ENCODE peak calls at places on chromosomes 4 and X, in six cellular contexts. K is left ventricle myocardium inferior, X is IMR-90, P is sigmoid colon, T is fibroblast of lung, H is tibial artery. L is an unnamed sample. For H3K4me1, the result is how much of the 10 kb centered on the place peaks cover.

GRCh38 chrX:14884714-14885113 is 11.5 kb downstream of the MOSPD2 start:
- DNase-seq in K (no peak), X (no peak), P (no peak), T (no peak), H (no peak), L (no peak)

GRCh38 chrX:41963348-41963747 is 40.0 kb upstream of the CASK start:
- DNase-seq in K (no peak), X (no peak), P (no peak), T (no peak), H (no peak), L (no peak)

GRCh38 chr4:124953059-124953850 is 240.7 kb upstream of the ANKRD50 start:
- DNase-seq in K (no peak), X (peak), P (no peak), T (peak), H (no peak), L (peak)

GRCh38 chrX:113001836-113002235 is 161.2 kb upstream of the AMOT start:
- DNase-seq in K (no peak), X (no peak), P (no peak), T (no peak), H (no peak), L (peak)

GRCh38 chrX:70481424-70481823 is 36.8 kb downstream of the DLG3 start:
- DNase-seq in K (no peak), X (no peak), P (no peak), T (no peak), H (no peak), L (peak)

GRCh38 chrX:30023451-30023850 is 191.9 kb upstream of the MAGEB2 start:
- DNase-seq in K (no peak), X (peak), P (no peak), T (peak), H (no peak), L (no peak)

GRCh38 chrX:50812995-50813842 is 775 bp downstream of the SHROOM4 start:
- DNase-seq in K (peak), X (peak), P (peak), T (peak), H (peak), L (peak)

GRCh38 chrX:47664737-47665136 is 5.8 kb upstream of the UXT start:
- DNase-seq in K (no peak), X (peak), P (no peak), T (peak), H (no peak), L (peak)

GRCh38 chr4:105277702-105278101 is 131.0 kb downstream of the TET2 start:
- DNase-seq in K (no peak), X (no peak), P (no peak), T (no peak), H (no peak), L (no peak)

GRCh38 chrX:40168183-40169015 is 70.6 kb upstream of the BCOR start:
- DNase-seq in K (no peak), X (no peak), P (no peak), T (no peak), H (no peak), L (no peak)

GRCh38 chrX:18714910-18715309 is 7.5 kb downstream of the PPEF1 start:
- DNase-seq in K (no peak), X (no peak), P (no peak), T (no peak), H (no peak), L (no peak)

GRCh38 chrX:94288325-94288724 is 614.3 kb downstream of the FAM133A start:
- DNase-seq in K (no peak), X (no peak), P (no peak), T (no peak), H (no peak), L (no peak)

GRCh38 chrX:96715412-96715940 is 30.8 kb downstream of the DIAPH2 start:
- DNase-seq in K (no peak), X (peak), P (no peak), T (peak), H (no peak), L (no peak)

GRCh38 chr4:4673070-4673469 is 131.2 kb upstream of the STX18 start:
- DNase-seq in K (no peak), X (no peak), P (peak), T (peak), H (no peak), L (no peak)

GRCh38 chr4:24080871-24081270 is 191.0 kb upstream of the PPARGC1A start:
- DNase-seq in K (no peak), X (no peak), P (no peak), T (no peak), H (no peak), L (peak)

GRCh38 chr4:42278709-42279324 is 118.5 kb upstream of the SHISA3 start:
- DNase-seq in K (no peak), X (no peak), P (no peak), T (no peak), H (no peak), L (no peak)

GRCh38 chr4:17814140-17814539 is 3.4 kb downstream of the NCAPG start:
- DNase-seq in K (no peak), X (peak), P (no peak), T (peak), H (no peak), L (no peak)

GRCh38 chr4:68272860-68273259 is 27.4 kb upstream of the TMPRSS11B start:
- DNase-seq in K (no peak), X (no peak), P (no peak), T (peak), H (no peak), L (no peak)

GRCh38 chrX:15744181-15744867 is 6.3 kb downstream of the CA5B start:
- DNase-seq in K (no peak), X (no peak), P (no peak), T (peak), H (no peak), L (no peak)

GRCh38 chr4:123701046-123701445 is 304.5 kb downstream of the SPRY1 start:
- DNase-seq in K (no peak), X (peak), P (no peak), T (peak), H (no peak), L (peak)

GRCh38 chr4:108825737-108826136 is 62.9 kb upstream of the ETNPPL start:
- DNase-seq in K (no peak), X (no peak), P (no peak), T (no peak), H (no peak), L (no peak)

GRCh38 chrX:135596495-135596894 is 76.0 kb downstream of the INTS6L start:
- DNase-seq in K (peak), X (peak), P (no peak), T (peak), H (no peak), L (peak)

GRCh38 chr4:47533689-47534347 is 48.7 kb downstream of the ATP10D start:
- DNase-seq in K (no peak), X (peak), P (no peak), T (peak), H (no peak), L (no peak)

GRCh38 chr4:82988323-82988832 is 22.2 kb downstream of the LIN54 start:
- DNase-seq in K (no peak), X (peak), P (no peak), T (peak), H (no peak), L (peak)

GRCh38 chr4:169225058-169225751 is 45.6 kb downstream of the SH3RF1 start:
- DNase-seq in K (no peak), X (peak), P (no peak), T (peak), H (no peak), L (peak)

GRCh38 chr4:180641495-180641894 is 1601.7 kb upstream of the TENM3 start:
- DNase-seq in K (no peak), X (no peak), P (no peak), T (no peak), H (no peak), L (no peak)

GRCh38 chrX:56618250-56618649 is 54.8 kb downstream of the UBQLN2 start:
- DNase-seq in K (no peak), X (no peak), P (no peak), T (no peak), H (no peak), L (no peak)

GRCh38 chr4:105909699-105910340 is 14.5 kb downstream of the NPNT start:
- DNase-seq in K (no peak), X (peak), P (no peak), T (no peak), H (no peak), L (no peak)

GRCh38 chrX:41045960-41046567 is 39.2 kb upstream of the USP9X start:
- DNase-seq in K (no peak), X (peak), P (peak), T (no peak), H (no peak), L (peak)

GRCh38 chrX:109403927-109404326 is 78.0 kb downstream of the GUCY2F start:
- DNase-seq in K (no peak), X (no peak), P (no peak), T (no peak), H (no peak), L (no peak)

GRCh38 chrX:153696100-153696499 is 8.4 kb downstream of the SLC6A8 start:
- DNase-seq in K (no peak), X (no peak), P (no peak), T (no peak), H (no peak), L (no peak)

GRCh38 chr4:82553020-82553419 is 8.8 kb downstream of the TMEM150C start:
- DNase-seq in K (no peak), X (no peak), P (no peak), T (no peak), H (no peak), L (no peak)

GRCh38 chr4:85756938-85757337 is 282.0 kb downstream of the ARHGAP24 start:
- DNase-seq in K (no peak), X (peak), P (no peak), T (peak), H (no peak), L (peak)

GRCh38 chrX:40945366-40945713 is 139.9 kb upstream of the USP9X start:
- DNase-seq in K (no peak), X (peak), P (peak), T (peak), H (peak), L (peak)

GRCh38 chr4:118898684-118899138 is 10.1 kb downstream of the SYNPO2 start:
- DNase-seq in K (peak), X (no peak), P (peak), T (no peak), H (peak), L (no peak)

GRCh38 chr4:159946983-159947645 is 844.2 kb downstream of the RAPGEF2 start:
- DNase-seq in K (no peak), X (peak), P (no peak), T (peak), H (no peak), L (peak)

GRCh38 chrX:69618803-69619202 is 2.9 kb downstream of the EDA start:
- DNase-seq in K (no peak), X (peak), P (no peak), T (no peak), H (peak), L (peak)

GRCh38 chrX:13535371-13535770 is 34.0 kb upstream of the EGFL6 start:
- DNase-seq in K (no peak), X (no peak), P (no peak), T (peak), H (no peak), L (no peak)
- H3K4me1 ChIP-seq in K (under half), X (under half), P (under half), T (under half), H (under half), L (under half)

GRCh38 chr4:6179362-6179761 is 21.0 kb downstream of the JAKMIP1 start:
- DNase-seq in K (no peak), X (no peak), P (no peak), T (no peak), H (no peak), L (no peak)

GRCh38 chr4:6177587-6178197 is 22.7 kb downstream of the JAKMIP1 start:
- DNase-seq in K (no peak), X (no peak), P (no peak), T (no peak), H (no peak), L (no peak)

GRCh38 chr4:6180841-6181631 is 19.3 kb downstream of the JAKMIP1 start:
- DNase-seq in K (no peak), X (no peak), P (no peak), T (no peak), H (no peak), L (no peak)

GRCh38 chr4:6175426-6175825 is 24.9 kb downstream of the JAKMIP1 start:
- DNase-seq in K (no peak), X (no peak), P (no peak), T (no peak), H (no peak), L (no peak)

DNA sequence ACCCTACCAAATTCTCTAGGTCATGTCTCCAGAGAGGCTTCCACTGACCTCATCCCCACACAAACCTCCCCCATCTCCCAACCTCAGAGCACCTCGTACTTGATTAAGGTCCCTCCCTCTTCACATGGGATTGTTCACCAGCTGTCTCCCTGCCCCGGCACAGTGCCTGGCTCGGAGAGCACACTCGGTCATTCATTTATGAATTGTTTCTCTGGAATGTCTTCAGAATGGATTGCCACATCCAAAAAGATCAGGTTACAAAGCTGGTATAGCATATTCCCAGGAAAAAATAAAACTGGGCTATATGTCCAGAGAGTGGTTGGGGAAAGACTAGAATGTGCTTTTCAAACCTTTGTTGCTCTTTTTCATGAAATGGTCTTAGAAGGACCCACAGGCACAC is 21.6 kb downstream of the JAKMIP1 start:
- DNase-seq in K (no peak), X (no peak), P (no peak), T (no peak), H (no peak), L (peak)
- H3K4me1 ChIP-seq in K (under half), X (under half), P (under half), T (under half), H (under half), L (under half)

GRCh38 chr4:86847576-86847975 is 1.6 kb downstream of the SLC10A6 start:
- DNase-seq in K (no peak), X (no peak), P (no peak), T (no peak), H (no peak), L (no peak)

GRCh38 chr4:86848732-86849617 is at the start of gene SLC10A6:
- DNase-seq in K (no peak), X (no peak), P (no peak), T (no peak), H (no peak), L (no peak)

GRCh38 chr4:86846921-86847320 is 2.3 kb downstream of the SLC10A6 start:
- DNase-seq in K (no peak), X (no peak), P (no peak), T (peak), H (no peak), L (peak)

GRCh38 chr4:86848136-86848535 is 1.0 kb downstream of the SLC10A6 start:
- DNase-seq in K (no peak), X (no peak), P (no peak), T (peak), H (no peak), L (no peak)

DNA sequence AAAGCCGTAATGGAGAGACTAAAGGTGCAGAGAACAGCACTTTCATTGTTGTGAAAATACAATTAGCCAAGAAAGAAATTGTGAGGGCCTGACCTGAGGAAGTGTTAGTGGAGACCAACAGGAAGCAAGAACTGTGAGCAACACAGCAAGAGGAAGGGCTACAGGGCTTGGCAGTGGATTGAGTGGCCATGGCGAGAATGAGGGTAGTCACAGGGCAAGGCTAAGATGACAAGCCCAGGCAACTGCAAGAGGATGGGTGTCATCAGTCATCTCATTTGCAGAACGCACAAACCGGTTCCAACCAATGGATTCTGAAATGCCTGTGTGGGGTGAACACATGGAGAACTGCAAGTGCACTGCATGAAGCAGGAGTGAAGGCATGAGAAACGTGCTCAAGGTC is 3.6 kb downstream of the SLC10A6 start:
- DNase-seq in K (no peak), X (no peak), P (no peak), T (no peak), H (no peak), L (no peak)
- H3K4me1 ChIP-seq in K (under half), X (under half), P (under half), T (under half), H (under half), L (under half)

GRCh38 chr4:140793291-140793690 is 37.1 kb upstream of the TBC1D9 start:
- DNase-seq in K (no peak), X (no peak), P (no peak), T (no peak), H (no peak), L (no peak)

GRCh38 chr4:140790765-140791164 is 34.6 kb upstream of the TBC1D9 start:
- DNase-seq in K (peak), X (peak), P (no peak), T (peak), H (peak), L (peak)

GRCh38 chr4:140790171-140790570 is 34.0 kb upstream of the TBC1D9 start:
- DNase-seq in K (no peak), X (no peak), P (no peak), T (no peak), H (no peak), L (no peak)

DNA sequence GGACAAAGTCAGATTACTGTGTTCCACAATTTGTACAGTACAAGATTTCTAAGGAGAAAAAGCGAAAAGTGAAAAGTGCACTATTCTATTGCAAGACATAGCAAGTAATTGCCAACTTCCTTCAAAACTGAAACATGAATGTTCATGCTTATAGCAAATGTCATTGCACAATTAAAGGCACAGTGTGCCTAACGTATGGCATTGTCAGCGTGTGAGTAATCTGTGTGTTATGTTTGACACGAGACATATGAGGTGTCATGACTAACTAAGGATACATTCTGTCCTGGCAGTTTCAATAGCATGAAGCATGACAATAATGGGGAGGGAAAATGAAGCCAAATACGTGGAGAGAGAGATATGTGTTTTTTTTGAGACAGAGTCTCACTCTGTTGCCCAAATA is 33.6 kb upstream of the TBC1D9 start:
- DNase-seq in K (no peak), X (peak), P (no peak), T (no peak), H (no peak), L (peak)
- H3K4me1 ChIP-seq in K (under half), X (under half), P (under half), T (under half), H (under half), L (under half)

GRCh38 chrX:4175221-4175620 is 461.8 kb upstream of the PRKX start:
- DNase-seq in K (no peak), X (no peak), P (no peak), T (no peak), H (no peak), L (no peak)
- H3K4me1 ChIP-seq in K (under half), X (under half), P (under half), T (under half), H (under half), L (under half)

DNA sequence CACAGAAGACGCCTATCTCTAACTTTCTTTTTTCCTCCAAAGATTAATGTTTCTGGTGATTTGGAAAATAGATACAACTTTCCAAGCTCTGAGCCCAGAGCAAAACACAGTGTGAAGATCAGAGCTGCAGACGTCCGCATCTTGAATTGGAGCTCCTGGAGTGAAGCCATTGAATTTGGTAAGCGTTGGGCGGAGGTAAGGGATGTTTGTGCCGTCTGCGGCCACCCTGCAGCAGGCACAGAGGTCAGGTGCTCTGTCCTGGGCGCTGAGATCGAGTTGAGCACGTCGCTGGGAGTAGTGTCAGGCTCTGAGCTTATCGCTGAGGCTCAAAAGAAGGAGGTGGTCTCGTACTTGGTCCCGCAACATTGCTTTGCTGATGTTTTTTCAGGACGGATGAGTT is 31.8 kb downstream of the CSF2RA start:
- DNase-seq in K (no peak), X (no peak), P (no peak), T (no peak), H (no peak), L (no peak)
- H3K4me1 ChIP-seq in K (under half), X (under half), P (under half), T (under half), H (under half), L (under half)

DNA sequence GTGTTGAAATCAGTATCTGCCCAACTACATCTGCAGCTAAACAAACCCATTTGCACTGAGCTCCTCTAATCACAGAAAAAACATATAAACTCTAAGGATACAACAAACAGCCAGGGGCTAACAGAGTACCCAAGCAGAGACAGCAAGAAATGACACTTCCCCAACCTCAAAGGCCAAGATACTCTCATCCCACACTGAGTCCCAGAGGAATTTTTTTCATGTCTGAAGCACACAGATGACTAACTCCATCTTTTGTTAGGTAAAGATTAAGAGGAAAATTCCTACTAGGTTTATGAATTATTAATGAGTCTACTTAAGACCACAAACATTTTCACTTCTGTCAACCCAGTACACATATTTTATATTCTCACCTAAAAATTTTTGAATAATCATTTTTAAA is 31.6 kb downstream of the SEPSECS start:
- DNase-seq in K (no peak), X (no peak), P (no peak), T (peak), H (no peak), L (no peak)
- H3K4me1 ChIP-seq in K (under half), X (under half), P (under half), T (under half), H (under half), L (under half)

GRCh38 chrX:33138677-33139249 is 72.6 kb downstream of the DMD start:
- DNase-seq in K (no peak), X (no peak), P (no peak), T (no peak), H (peak), L (no peak)

DNA sequence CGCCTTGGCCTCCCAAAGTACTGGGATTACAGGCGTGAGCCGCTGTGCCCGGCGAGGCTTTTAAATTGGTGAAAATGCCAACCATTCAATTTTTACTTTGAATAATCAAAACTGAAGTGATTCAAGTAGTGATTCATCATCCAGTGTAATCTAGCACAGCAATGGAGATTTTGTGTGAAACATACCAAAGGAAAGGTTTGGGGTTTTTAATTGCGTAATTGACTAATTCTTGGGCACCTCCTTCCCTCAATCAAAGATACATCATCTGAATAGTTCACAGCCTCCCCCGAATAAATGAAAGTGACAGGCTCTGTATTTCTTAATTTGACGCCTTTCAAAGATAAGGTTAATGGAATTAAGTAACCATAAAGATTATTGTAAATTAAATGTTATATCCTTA is 69.0 kb downstream of the DMD start:
- DNase-seq in K (no peak), X (no peak), P (no peak), T (no peak), H (no peak), L (no peak)
- H3K4me1 ChIP-seq in K (under half), X (under half), P (under half), T (under half), H (under half), L (under half)

GRCh38 chr4:81508786-81509574 is 37.3 kb upstream of the RASGEF1B start:
- DNase-seq in K (no peak), X (no peak), P (no peak), T (no peak), H (no peak), L (no peak)
- H3K4me1 ChIP-seq in K (under half), X (under half), P (under half), T (under half), H (under half), L (under half)